ENCODE peak calls at places on chromosomes 6 and 20, in six cellular contexts. C is HCT116, W is GM23248, I is SK-N-SH, J is neural progenitor cell, P is MM.1S. F is an unnamed sample.

GRCh38 chr6:13461805-13462204 is 25.6 kb downstream of the GFOD1 start:
- DNase-seq in C (no peak), W (no peak), I (no peak), J (no peak), P (no peak), F (no peak)

GRCh38 chr6:15638373-15638772 is 24.5 kb downstream of the DTNBP1 start:
- DNase-seq in C (no peak), W (no peak), I (no peak), J (no peak), P (no peak), F (no peak)

GRCh38 chr6:2848851-2849250 is 7.2 kb upstream of the SERPINB1 start:
- DNase-seq in C (no peak), W (no peak), I (no peak), J (no peak), P (peak; percentile 75), F (no peak)

GRCh38 chr20:64160536-64161495 is 3.4 kb upstream of the MYT1 start:
- DNase-seq in C (no peak), W (no peak), I (no peak), J (peak; percentile 67), P (no peak), F (no peak)

GRCh38 chr6:39296745-39297640 is 17.2 kb downstream of the KCNK17 start:
- DNase-seq in C (no peak), W (peak; percentile 85), I (peak; percentile 77), J (no peak), P (no peak), F (no peak)

GRCh38 chr20:18527339-18527738 is 19.6 kb downstream of the SEC23B start:
- DNase-seq in C (no peak), W (peak; percentile 28), I (no peak), J (no peak), P (no peak), F (no peak)

GRCh38 chr6:34145161-34146020 is 496 bp downstream of the GRM4 start:
- DNase-seq in C (no peak), W (peak; percentile 78), I (peak; percentile 78), J (peak; percentile 78), P (no peak), F (peak; percentile 18)

GRCh38 chr20:47196091-47197081 is 160.1 kb downstream of the ZMYND8 start:
- DNase-seq in C (peak; percentile 62), W (peak; percentile 81), I (peak; percentile 83), J (peak; percentile 86), P (peak; percentile 77), F (peak; percentile 88)

GRCh38 chr20:49590163-49591017 is 22.5 kb upstream of the PTGIS start:
- DNase-seq in C (no peak), W (no peak), I (no peak), J (no peak), P (no peak), F (no peak)

GRCh38 chr6:36514554-36515456 is 32.5 kb downstream of the STK38 start:
- DNase-seq in C (no peak), W (no peak), I (no peak), J (no peak), P (peak; percentile 73), F (no peak)

GRCh38 chr6:153312633-153313032 is 181.6 kb upstream of the RGS17 start:
- DNase-seq in C (peak; percentile 49), W (peak; percentile 37), I (peak; percentile 75), J (peak; percentile 72), P (peak; percentile 31), F (peak; percentile 69)

GRCh38 chr20:36859282-36859555 is 16.7 kb upstream of the TLDC2 start:
- DNase-seq in C (no peak), W (no peak), I (no peak), J (no peak), P (no peak), F (no peak)

GRCh38 chr6:152769159-152769558 is 18.6 kb downstream of the VIP start:
- DNase-seq in C (no peak), W (no peak), I (no peak), J (no peak), P (no peak), F (no peak)

GRCh38 chr6:48889429-48889828 is 573.6 kb downstream of the MMUT start:
- DNase-seq in C (no peak), W (no peak), I (no peak), J (no peak), P (no peak), F (no peak)

GRCh38 chr6:45951771-45952529 is 63.7 kb downstream of the CLIC5 start:
- DNase-seq in C (no peak), W (no peak), I (no peak), J (no peak), P (no peak), F (no peak)

GRCh38 chr20:50189681-50190250 is 864 bp upstream of the CEBPB start:
- DNase-seq in C (no peak), W (peak; percentile 40), I (no peak), J (peak; percentile 23), P (peak; percentile 55), F (peak; percentile 27)

GRCh38 chr6:69894578-69895347 is 28.4 kb downstream of the COL19A1 start:
- DNase-seq in C (no peak), W (peak; percentile 47), I (no peak), J (peak; percentile 13), P (peak; percentile 10), F (peak; percentile 4)

GRCh38 chr6:113750148-113750547 is 107.0 kb upstream of the MARCKS start:
- DNase-seq in C (no peak), W (no peak), I (no peak), J (no peak), P (no peak), F (no peak)

GRCh38 chr6:84623956-84624680 is 140.3 kb downstream of the TBX18 start:
- DNase-seq in C (no peak), W (peak; percentile 86), I (no peak), J (no peak), P (no peak), F (peak; percentile 77)

GRCh38 chr20:52667358-52667757 is 304.8 kb upstream of the TSHZ2 start:
- DNase-seq in C (no peak), W (no peak), I (no peak), J (no peak), P (no peak), F (no peak)

GRCh38 chr6:90701146-90701781 is 114.4 kb upstream of the MAP3K7 start:
- DNase-seq in C (no peak), W (no peak), I (peak; percentile 4), J (peak; percentile 56), P (peak; percentile 36), F (no peak)

GRCh38 chr6:159852877-159853276 is 37.9 kb upstream of the MAS1 start:
- DNase-seq in C (no peak), W (peak; percentile 43), I (no peak), J (no peak), P (peak; percentile 7), F (peak; percentile 31)

GRCh38 chr6:28960846-28961500 is 37.2 kb upstream of the TRIM27 start:
- DNase-seq in C (no peak), W (no peak), I (no peak), J (no peak), P (no peak), F (no peak)

GRCh38 chr20:50308166-50308512 is 117.5 kb downstream of the CEBPB start:
- DNase-seq in C (no peak), W (peak; percentile 40), I (no peak), J (no peak), P (no peak), F (no peak)

GRCh38 chr6:150717419-150717818 is 117.7 kb downstream of the PLEKHG1 start:
- DNase-seq in C (no peak), W (no peak), I (no peak), J (no peak), P (no peak), F (peak; percentile 10)

GRCh38 chr20:38805958-38806854 is 709 bp downstream of the PPP1R16B start:
- DNase-seq in C (no peak), W (peak; percentile 21), I (peak; percentile 76), J (peak; percentile 42), P (peak; percentile 51), F (no peak)

GRCh38 chr20:22579119-22579427 is 5.3 kb downstream of the FOXA2 start:
- DNase-seq in C (no peak), W (no peak), I (no peak), J (peak; percentile 96), P (no peak), F (no peak)

GRCh38 chr6:4848382-4849068 is 72.3 kb downstream of the CDYL start:
- DNase-seq in C (no peak), W (peak; percentile 5), I (no peak), J (peak; percentile 64), P (no peak), F (peak; percentile 55)

GRCh38 chr20:17610566-17611289 is 40.9 kb downstream of the DSTN start:
- DNase-seq in C (no peak), W (no peak), I (peak; percentile 15), J (no peak), P (peak; percentile 71), F (no peak)

GRCh38 chr6:32844839-32845372 is 1.1 kb upstream of the PSMB8 start:
- DNase-seq in C (no peak), W (no peak), I (no peak), J (no peak), P (peak; percentile 17), F (no peak)
- H3K9ac ChIP-seq in C (peak overlapping the region; percentile 47), W (peak overlapping the region; percentile 97), I (no peak overlapping the region), J (no peak overlapping the region), P (peak overlapping the region; percentile 81), F (no peak overlapping the region)

DNA sequence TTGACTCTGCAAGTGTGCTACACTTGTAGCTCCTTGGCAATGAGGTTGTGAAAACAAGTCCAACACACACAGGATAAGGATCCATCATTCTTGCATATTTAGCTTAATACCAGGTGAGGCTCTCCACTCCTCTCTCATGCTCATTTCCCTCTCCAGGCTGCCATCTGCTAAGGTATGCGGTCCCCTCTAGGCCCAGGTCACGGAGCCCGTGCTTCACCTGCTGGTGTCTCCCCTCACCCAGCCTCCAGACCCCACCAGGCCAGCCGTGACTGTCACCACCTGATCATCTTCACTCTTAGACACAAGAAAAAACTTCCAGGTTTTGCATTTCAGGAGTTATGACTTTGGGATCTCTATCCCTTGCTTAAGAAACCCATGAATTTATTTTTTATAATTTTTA is 14.2 kb upstream of the NCR2 start:
- DNase-seq in C (no peak), W (no peak), I (no peak), J (no peak), P (no peak), F (no peak)
- TF ChIP-seq EZH2phosphoT487 in C (no peak), W (no peak), I (no peak), J (no peak), P (no peak), F (no peak)

GRCh38 chr20:20009784-20010253 is 7.3 kb upstream of the NAA20 start:
- DNase-seq in C (no peak), W (peak; percentile 26), I (no peak), J (peak; percentile 17), P (no peak), F (no peak)
- H3K9ac ChIP-seq in C (no peak overlapping the region), W (no peak overlapping the region), I (no peak overlapping the region), J (no peak overlapping the region), P (no peak overlapping the region), F (no peak overlapping the region)

GRCh38 chr6:100968934-100969333 is 87.8 kb upstream of the ASCC3 start:
- DNase-seq in C (no peak), W (no peak), I (no peak), J (peak; percentile 44), P (no peak), F (no peak)
- TF ChIP-seq EZH2phosphoT487 in C (no peak), W (no peak), I (no peak), J (no peak), P (no peak), F (no peak)

GRCh38 chr6:137846274-137846673 is 20.8 kb upstream of the TNFAIP3 start:
- DNase-seq in C (no peak), W (no peak), I (no peak), J (no peak), P (no peak), F (no peak)
- H3K9ac ChIP-seq in C (no peak overlapping the region), W (no peak overlapping the region), I (no peak overlapping the region), J (no peak overlapping the region), P (no peak overlapping the region), F (no peak overlapping the region)

F was measured in PC-3.